ENCODE peak calls at places on chromosome 21, in four cellular contexts. Z, O, A and F are unnamed samples.

GRCh38 chr21:39137248-39138186 is 45.7 kb downstream of the PSMG1 start:
- DNase-seq in Z (peak), A (no peak), O (peak), F (peak)

GRCh38 chr21:15007716-15008296 is 57.0 kb downstream of the NRIP1 start:
- DNase-seq in Z (no peak), A (no peak), O (no peak), F (no peak)

GRCh38 chr21:14964658-14965057 is 100.1 kb downstream of the NRIP1 start:
- DNase-seq in Z (no peak), A (no peak), O (no peak), F (no peak)

GRCh38 chr21:33554982-33555344 is 12.1 kb downstream of the SON start:
- DNase-seq in A (no peak), O (no peak), Z (no peak), F (no peak)

GRCh38 chr21:42439284-42440186 is 35.8 kb downstream of the UBASH3A start:
- DNase-seq in A (no peak), O (no peak), Z (no peak), F (no peak)

GRCh38 chr21:27694667-27695066 is 727.8 kb upstream of the ADAMTS5 start:
- DNase-seq in A (no peak), O (no peak), Z (no peak), F (no peak)

GRCh38 chr21:42316891-42317290 is 1.7 kb upstream of the TFF3 start:
- DNase-seq in O (no peak), A (no peak), Z (no peak), F (no peak)

GRCh38 chr21:17925900-17926299 is 106.7 kb upstream of the C21orf91 start:
- DNase-seq in A (no peak), Z (no peak), O (peak), F (no peak)

GRCh38 chr21:21816778-21817177 is 818.6 kb downstream of the NCAM2 start:
- DNase-seq in Z (no peak), A (no peak), O (no peak), F (no peak)

GRCh38 chr21:27513825-27514224 is 546.9 kb upstream of the ADAMTS5 start:
- DNase-seq in A (no peak), O (no peak), Z (no peak), F (no peak)

GRCh38 chr21:42466700-42467612 is 29.1 kb downstream of the RSPH1 start:
- DNase-seq in Z (peak), A (no peak), O (peak), F (no peak)

GRCh38 chr21:39601194-39601940 is 11.4 kb upstream of the B3GALT5 start:
- DNase-seq in A (no peak), O (no peak), Z (no peak), F (no peak)

GRCh38 chr21:45320991-45321656 is 33.4 kb upstream of the POFUT2 start:
- DNase-seq in O (no peak), Z (no peak), A (no peak), F (no peak)

GRCh38 chr21:45322960-45323461 is 35.3 kb upstream of the POFUT2 start:
- DNase-seq in O (no peak), A (no peak), Z (peak), F (peak)

GRCh38 chr21:45320261-45320990 is 32.7 kb upstream of the POFUT2 start:
- DNase-seq in Z (no peak), A (no peak), O (no peak), F (no peak)

GRCh38 chr21:45323487-45324380 is 36.0 kb upstream of the POFUT2 start:
- DNase-seq in Z (no peak), A (no peak), O (no peak), F (peak)

GRCh38 chr21:45322231-45322959 is 34.7 kb upstream of the POFUT2 start:
- DNase-seq in A (no peak), Z (no peak), O (no peak), F (no peak)
- TF ChIP-seq SP1 in A (no peak), Z (no peak), O (no peak), F (no peak)

GRCh38 chr21:34834307-34834706 is 165.5 kb downstream of the CLIC6 start:
- DNase-seq in A (no peak), O (no peak), Z (no peak), F (no peak)

GRCh38 chr21:34835526-34835925 is 166.7 kb downstream of the CLIC6 start:
- DNase-seq in Z (no peak), O (peak), A (no peak), F (no peak)

GRCh38 chr21:34834852-34835501 is 166.2 kb downstream of the CLIC6 start:
- DNase-seq in O (no peak), Z (no peak), A (no peak), F (no peak)

GRCh38 chr21:34836933-34837505 is 168.2 kb downstream of the CLIC6 start:
- DNase-seq in A (no peak), O (no peak), Z (no peak), F (no peak)

GRCh38 chr21:34836103-34836932 is 167.5 kb downstream of the CLIC6 start:
- DNase-seq in A (no peak), O (peak), Z (no peak), F (no peak)
- TF ChIP-seq ETV6 in A (no peak), O (no peak), Z (no peak), F (no peak)

DNA sequence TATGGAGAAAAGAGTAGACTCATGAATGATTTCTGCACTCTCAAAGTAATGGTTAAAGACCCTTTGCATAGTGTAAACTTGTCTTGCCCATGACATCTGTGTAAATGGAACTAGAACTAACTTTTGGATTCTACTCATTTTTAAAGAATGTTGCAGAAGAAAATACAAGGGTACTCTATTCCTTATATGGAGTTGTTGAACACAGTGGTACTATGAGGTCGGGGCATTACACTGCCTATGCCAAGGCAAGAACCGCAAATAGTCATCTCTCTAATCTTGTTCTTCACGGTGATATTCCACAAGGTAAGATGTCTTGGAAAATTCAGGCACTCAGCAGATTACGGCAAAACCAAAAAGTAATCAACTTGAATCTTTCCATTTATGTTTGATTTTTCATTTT is 19.8 kb downstream of the CCT8 start:
- DNase-seq in A (no peak), O (no peak), Z (no peak), F (no peak)
- TF ChIP-seq SP1 in A (no peak), O (no peak), Z (no peak), F (no peak)

GRCh38 chr21:35002879-35003722 is 46.0 kb downstream of the RUNX1 start:
- DNase-seq in A (no peak), O (no peak), Z (no peak), F (no peak)
- TF ChIP-seq ETV6 in A (no peak), O (no peak), Z (no peak), F (no peak)

GRCh38 chr21:46172863-46173528 is 11.3 kb downstream of the SPATC1L start:
- DNase-seq in A (no peak), Z (no peak), O (no peak), F (no peak)
- TF ChIP-seq SP1 in A (no peak), Z (no peak), O (no peak), F (no peak)